ENCODE peak calls at places on chromosomes 1 and 21, in seven cellular contexts. Y is HepG2, L is HCT116, Z is GM12878, K is H1, C is SK-N-SH, W is K562. B is an unnamed sample.

GRCh38 chr1:167408355-167408754 is 110.0 kb downstream of the CD247 start:
- DNase-seq in K (no peak), W (no peak), Y (no peak), L (no peak), Z (no peak), C (no peak), B (no peak)

GRCh38 chr1:31723828-31724359 is 20.1 kb upstream of the COL16A1 start:
- DNase-seq in C (no peak), Z (no peak), L (no peak), W (peak), K (no peak), Y (peak), B (peak)

GRCh38 chr1:44318097-44319088 is 36.7 kb downstream of the ERI3 start:
- DNase-seq in Y (peak), K (peak), C (peak), L (no peak), W (peak), Z (no peak), B (peak)

GRCh38 chr1:10195570-10195969 is 14.8 kb upstream of the KIF1B start:
- DNase-seq in Y (peak), Z (no peak), W (no peak), L (peak), K (no peak), C (no peak), B (peak)

GRCh38 chr1:91929246-91929645 is 20.0 kb upstream of the BRDT start:
- DNase-seq in C (no peak), W (no peak), L (no peak), Z (no peak), K (no peak), Y (peak), B (no peak)

GRCh38 chr1:26181586-26182371 is 4.5 kb downstream of the CNKSR1 start:
- DNase-seq in K (no peak), C (no peak), Z (no peak), W (no peak), L (no peak), Y (no peak), B (no peak)

GRCh38 chr1:203592156-203592555 is 34.5 kb upstream of the ATP2B4 start:
- DNase-seq in W (no peak), K (no peak), L (no peak), Z (no peak), Y (peak), C (no peak), B (no peak)

GRCh38 chr21:32477424-32477745 is 64.9 kb downstream of the EVA1C start:
- DNase-seq in K (no peak), C (no peak), Y (no peak), L (no peak), Z (no peak), W (no peak), B (no peak)

GRCh38 chr1:102891868-102892625 is 216.3 kb downstream of the COL11A1 start:
- DNase-seq in Z (no peak), L (no peak), W (no peak), C (no peak), K (no peak), Y (no peak), B (no peak)

GRCh38 chr1:183089025-183089639 is 65.9 kb downstream of the LAMC1 start:
- DNase-seq in Z (no peak), C (no peak), W (no peak), K (no peak), Y (peak), L (no peak), B (peak)

GRCh38 chr1:230979952-230980351 is 1.1 kb downstream of the ARV1 start:
- DNase-seq in W (no peak), Z (no peak), Y (no peak), K (no peak), C (no peak), L (no peak), B (no peak)

GRCh38 chr1:204354579-204354978 is 5.2 kb downstream of the PLEKHA6 start:
- DNase-seq in K (no peak), L (no peak), C (no peak), W (no peak), Y (no peak), Z (no peak), B (no peak)

GRCh38 chr1:147626304-147626703 is 44.0 kb downstream of the ACP6 start:
- DNase-seq in L (no peak), W (no peak), C (no peak), Z (no peak), K (no peak), Y (no peak), B (no peak)

GRCh38 chr1:223776075-223776814 is 63.9 kb downstream of the CAPN2 start:
- DNase-seq in C (no peak), Y (no peak), Z (no peak), W (no peak), K (no peak), L (peak), B (peak)

GRCh38 chr1:115314765-115315164 is 23.3 kb downstream of the NGF start:
- DNase-seq in W (no peak), K (no peak), Y (no peak), Z (no peak), C (no peak), L (no peak), B (no peak)

GRCh38 chr1:91725961-91726704 is 159.8 kb downstream of the TGFBR3 start:
- DNase-seq in Y (peak), C (no peak), W (no peak), Z (no peak), L (no peak), K (no peak), B (no peak)

GRCh38 chr1:156376146-156376545 is 7.1 kb downstream of the RHBG start:
- DNase-seq in L (no peak), W (no peak), Y (peak), C (no peak), K (no peak), Z (no peak), B (no peak)

GRCh38 chr1:88237026-88237425 is 447.0 kb upstream of the PKN2 start:
- DNase-seq in L (no peak), W (no peak), C (no peak), K (no peak), Z (no peak), Y (no peak), B (no peak)

GRCh38 chr1:85612704-85613361 is 32.3 kb downstream of the CCN1 start:
- DNase-seq in Z (no peak), L (no peak), W (peak), Y (peak), K (no peak), C (no peak), B (peak)

GRCh38 chr1:231776006-231776707 is 149.6 kb downstream of the DISC1 start:
- DNase-seq in W (no peak), K (no peak), L (no peak), Z (no peak), Y (no peak), C (no peak), B (no peak)

GRCh38 chr1:208252126-208252853 is 8.1 kb upstream of the PLXNA2 start:
- DNase-seq in W (peak), C (peak), Y (peak), L (no peak), K (no peak), Z (no peak), B (peak)

GRCh38 chr1:47333922-47334764 is 553 bp downstream of the CMPK1 start:
- DNase-seq in Y (peak), W (peak), K (no peak), L (peak), Z (no peak), C (peak), B (peak)

GRCh38 chr1:98940680-98941079 is 64.0 kb downstream of the PLPPR5 start:
- DNase-seq in K (no peak), C (no peak), L (no peak), W (no peak), Y (no peak), Z (no peak), B (no peak)
- TF ChIP-seq JUND in K (no peak), C (no peak), L (no peak), W (no peak), Y (no peak), Z (no peak), B (no peak)

GRCh38 chr21:29953072-29953471 is 13.3 kb upstream of the GRIK1 start:
- DNase-seq in Z (no peak), C (no peak), K (no peak), Y (no peak), L (no peak), W (no peak), B (no peak)
- TF ChIP-seq JUND in Z (no peak), C (no peak), K (no peak), Y (no peak), L (no peak), W (no peak), B (no peak)

GRCh38 chr1:58622571-58622970 is 45.5 kb upstream of the TACSTD2 start:
- DNase-seq in W (no peak), Y (no peak), L (no peak), C (no peak), Z (no peak), K (no peak), B (no peak)

GRCh38 chr1:58628987-58629598 is 52.0 kb upstream of the TACSTD2 start:
- DNase-seq in Y (no peak), L (no peak), K (no peak), C (no peak), W (no peak), Z (no peak), B (no peak)

GRCh38 chr1:58621375-58621774 is 44.3 kb upstream of the TACSTD2 start:
- DNase-seq in Z (no peak), Y (no peak), K (no peak), W (no peak), C (no peak), L (no peak), B (no peak)

GRCh38 chr1:58627221-58627620 is 50.2 kb upstream of the TACSTD2 start:
- DNase-seq in C (no peak), W (no peak), L (no peak), Z (no peak), Y (no peak), K (no peak), B (no peak)

GRCh38 chr1:58626293-58626692 is 49.2 kb upstream of the TACSTD2 start:
- DNase-seq in Y (no peak), K (no peak), L (no peak), Z (no peak), C (no peak), W (no peak), B (no peak)
- TF ChIP-seq JUND in Y (no peak), K (no peak), L (no peak), Z (no peak), C (no peak), W (no peak), B (no peak)

GRCh38 chr1:238099871-238100270 is 209.1 kb upstream of the ZP4 start:
- DNase-seq in W (no peak), C (no peak), L (no peak), Z (no peak), Y (no peak), K (no peak), B (no peak)

GRCh38 chr1:238107322-238107721 is 216.6 kb upstream of the ZP4 start:
- DNase-seq in C (no peak), Y (no peak), W (no peak), K (no peak), L (no peak), Z (no peak), B (no peak)

GRCh38 chr1:238101923-238102322 is 211.2 kb upstream of the ZP4 start:
- DNase-seq in K (no peak), W (no peak), Z (no peak), C (no peak), Y (no peak), L (no peak), B (no peak)

GRCh38 chr1:238108417-238108816 is 217.7 kb upstream of the ZP4 start:
- DNase-seq in C (no peak), K (no peak), Z (no peak), Y (no peak), L (no peak), W (no peak), B (no peak)

GRCh38 chr1:238104752-238105151 is 214.0 kb upstream of the ZP4 start:
- DNase-seq in Z (no peak), K (no peak), Y (no peak), C (no peak), L (no peak), W (no peak), B (no peak)
- TF ChIP-seq JUND in Z (no peak), K (no peak), Y (no peak), C (no peak), L (no peak), W (no peak), B (no peak)

GRCh38 chr1:210586785-210587184 is 258.1 kb downstream of the HHAT start:
- DNase-seq in L (no peak), Z (no peak), Y (no peak), C (no peak), K (no peak), W (no peak), B (no peak)
- TF ChIP-seq JUND in L (no peak), Z (no peak), Y (no peak), C (no peak), K (no peak), W (no peak), B (no peak)

GRCh38 chr1:205648212-205648910 is 16.6 kb upstream of the ELK4 start:
- DNase-seq in W (no peak), L (no peak), Z (no peak), K (no peak), Y (no peak), C (peak), B (no peak)
- TF ChIP-seq JUND in W (no peak), L (no peak), Z (no peak), K (no peak), Y (no peak), C (no peak), B (no peak)

B was measured in T47D.